ENCODE peak calls at places on chromosomes 11 and 22, in nine cellular contexts. F is heart right ventricle, Y is mammary epithelial cell, M is HFF-Myc, W is mucosa of descending colon, X is tibial nerve, B is astrocyte of the spinal cord, S is lower lobe of right lung, K is heart left ventricle. G is an unnamed sample.

GRCh38 chr11:35305670-35306382 is 113.5 kb downstream of the SLC1A2 start:
- DNase-seq in F (no peak), Y (no peak), M (no peak), W (no peak), X (no peak), B (peak), S (no peak), K (no peak), G (no peak)

GRCh38 chr11:45899448-45900174 is 7.5 kb downstream of the FREY1 start:
- DNase-seq in F (peak), Y (peak), M (peak), W (peak), X (peak), B (peak), S (peak), K (peak), G (peak)

GRCh38 chr11:18737642-18738041 is 11.7 kb upstream of the IGSF22 start:
- DNase-seq in F (no peak), Y (no peak), M (no peak), W (no peak), X (no peak), B (no peak), S (no peak), K (no peak), G (no peak)

GRCh38 chr22:36817429-36817783 is 571 bp upstream of the PVALB start:
- DNase-seq in F (no peak), Y (no peak), M (no peak), W (no peak), X (no peak), B (no peak), S (no peak), K (no peak), G (no peak)

GRCh38 chr11:133892126-133892525 is 46.8 kb upstream of the SPATA19 start:
- DNase-seq in F (no peak), Y (no peak), M (no peak), W (no peak), X (no peak), B (no peak), S (no peak), K (no peak), G (no peak)

GRCh38 chr22:30396871-30397655 is at the start of gene SEC14L2:
- DNase-seq in F (peak), Y (peak), M (no peak), W (peak), X (peak), B (peak), S (peak), K (peak), G (no peak)

GRCh38 chr11:48003926-48004325 is 23.6 kb downstream of the PTPRJ start:
- DNase-seq in F (no peak), Y (no peak), M (no peak), W (no peak), X (no peak), B (no peak), S (no peak), K (no peak), G (no peak)

GRCh38 chr11:17600316-17601205 is 53.5 kb downstream of the OTOG start:
- DNase-seq in F (no peak), Y (no peak), M (no peak), W (no peak), X (no peak), B (no peak), S (no peak), K (no peak), G (no peak)

GRCh38 chr22:37418627-37419369 is 8.5 kb downstream of the ELFN2 start:
- DNase-seq in F (no peak), Y (no peak), M (no peak), W (no peak), X (no peak), B (no peak), S (no peak), K (no peak), G (no peak)

GRCh38 chr11:106875013-106875412 is 143.3 kb downstream of the GUCY1A2 start:
- DNase-seq in F (no peak), Y (no peak), M (no peak), W (no peak), X (no peak), B (peak), S (no peak), K (no peak), G (no peak)

GRCh38 chr11:2796508-2797180 is 88.9 kb downstream of the CDKN1C start:
- DNase-seq in F (peak), Y (no peak), M (no peak), W (peak), X (peak), B (no peak), S (peak), K (peak), G (no peak)

GRCh38 chr11:96246718-96247540 is 96.1 kb downstream of the MAML2 start:
- DNase-seq in F (no peak), Y (peak), M (no peak), W (no peak), X (no peak), B (peak), S (no peak), K (no peak), G (peak)

GRCh38 chr11:688681-689080 is 6.3 kb downstream of the DEAF1 start:
- DNase-seq in F (no peak), Y (no peak), M (no peak), W (peak), X (no peak), B (no peak), S (no peak), K (no peak), G (no peak)

GRCh38 chr11:48107188-48107704 is 109.4 kb upstream of the OR4B1 start:
- DNase-seq in F (no peak), Y (peak), M (no peak), W (peak), X (no peak), B (no peak), S (no peak), K (no peak), G (no peak)

DNA sequence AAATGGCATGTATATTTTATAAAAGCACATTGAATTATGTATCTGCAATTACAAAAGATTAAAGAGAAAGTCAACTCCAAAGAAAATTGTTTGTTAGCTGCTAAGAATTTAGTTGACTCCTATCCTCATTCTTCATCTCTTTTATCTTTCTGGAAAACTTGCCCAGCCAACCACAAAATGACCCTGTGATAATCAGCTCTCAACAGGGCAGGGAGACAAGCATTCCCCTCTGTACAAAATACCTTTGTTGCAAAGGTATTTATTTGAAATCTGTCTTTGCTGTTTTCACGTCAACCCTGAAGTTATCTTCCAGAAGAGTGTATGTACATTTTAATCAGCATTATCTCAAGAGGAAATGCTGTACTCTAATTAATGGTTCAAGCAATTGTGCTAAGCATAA is 191.1 kb upstream of the DDI1 start:
- DNase-seq in F (no peak), Y (no peak), M (no peak), W (no peak), X (no peak), B (no peak), S (no peak), K (no peak), G (no peak)
- TF ChIP-seq CTCF in F (no peak), Y (no peak), M (no peak), W (no peak), X (no peak), B (no peak), S (no peak), K (no peak), G (no peak)

GRCh38 chr11:117560786-117561530 is 233.3 kb downstream of the CEP164 start:
- DNase-seq in F (no peak), Y (no peak), M (no peak), W (peak), X (no peak), B (no peak), S (no peak), K (no peak), G (no peak)

GRCh38 chr11:117552626-117553025 is 225.0 kb downstream of the CEP164 start:
- DNase-seq in F (no peak), Y (no peak), M (no peak), W (no peak), X (no peak), B (no peak), S (no peak), K (no peak), G (no peak)

GRCh38 chr11:117559698-117560097 is 232.0 kb downstream of the CEP164 start:
- DNase-seq in F (no peak), Y (no peak), M (no peak), W (peak), X (no peak), B (no peak), S (no peak), K (no peak), G (no peak)

GRCh38 chr11:117554601-117555333 is 227.1 kb downstream of the CEP164 start:
- DNase-seq in F (no peak), Y (no peak), M (no peak), W (no peak), X (no peak), B (no peak), S (no peak), K (no peak), G (no peak)

GRCh38 chr11:117557321-117557720 is 229.7 kb downstream of the CEP164 start:
- DNase-seq in F (no peak), Y (no peak), M (no peak), W (no peak), X (no peak), B (no peak), S (no peak), K (no peak), G (no peak)
- H3K4me3 ChIP-seq in F (no peak), Y (no peak), M (no peak), W (no peak), X (no peak), B (no peak), S (no peak), K (no peak), G (no peak)

GRCh38 chr22:44068422-44069191 is 44.5 kb downstream of the PARVB start:
- DNase-seq in F (peak), Y (no peak), M (no peak), W (no peak), X (no peak), B (no peak), S (peak), K (peak), G (no peak)

GRCh38 chr22:44067901-44068300 is 43.8 kb downstream of the PARVB start:
- DNase-seq in F (no peak), Y (no peak), M (no peak), W (no peak), X (no peak), B (no peak), S (no peak), K (no peak), G (no peak)

GRCh38 chr22:44067033-44067432 is 42.9 kb downstream of the PARVB start:
- DNase-seq in F (no peak), Y (no peak), M (no peak), W (no peak), X (no peak), B (no peak), S (no peak), K (no peak), G (no peak)

GRCh38 chr22:44071760-44072159 is 47.7 kb downstream of the PARVB start:
- DNase-seq in F (no peak), Y (no peak), M (no peak), W (no peak), X (no peak), B (no peak), S (no peak), K (no peak), G (no peak)

GRCh38 chr22:44070029-44070428 is 45.9 kb downstream of the PARVB start:
- DNase-seq in F (no peak), Y (no peak), M (no peak), W (no peak), X (no peak), B (no peak), S (no peak), K (no peak), G (no peak)
- TF ChIP-seq CTCF in F (no peak), Y (no peak), M (no peak), W (no peak), X (no peak), B (no peak), S (no peak), K (no peak), G (no peak)

GRCh38 chr22:45308624-45309421 is 911 bp upstream of the FAM118A start:
- DNase-seq in F (no peak), Y (no peak), M (no peak), W (peak), X (no peak), B (no peak), S (no peak), K (no peak), G (no peak)
- H3K4me3 ChIP-seq in F (peak), Y (peak), M (peak), W (peak), X (peak), B (peak), S (peak), K (peak), G (peak)

DNA sequence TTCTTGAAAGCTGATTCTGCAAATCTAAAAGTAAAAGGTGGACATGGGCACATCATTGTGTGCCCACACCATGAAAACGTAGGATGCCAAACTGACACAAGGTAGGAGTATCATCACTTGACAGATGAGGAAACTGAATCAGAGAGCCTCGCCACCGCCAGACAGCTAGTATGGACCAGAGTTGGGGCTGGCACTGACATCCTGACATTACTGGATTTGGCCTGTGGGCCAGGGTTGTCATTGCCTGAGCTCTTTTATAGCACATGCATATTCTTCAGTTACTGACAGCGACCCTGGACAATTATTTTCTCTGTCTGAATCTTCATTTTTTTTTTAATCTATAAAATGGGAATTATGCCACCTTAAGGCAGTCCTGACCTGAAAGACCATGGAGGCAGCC is 16.5 kb downstream of the USP35 start:
- DNase-seq in F (no peak), Y (no peak), M (no peak), W (no peak), X (no peak), B (no peak), S (no peak), K (no peak), G (no peak)
- TF ChIP-seq CTCF in F (no peak), Y (no peak), M (no peak), W (no peak), X (no peak), B (no peak), S (no peak), K (no peak), G (no peak)

DNA sequence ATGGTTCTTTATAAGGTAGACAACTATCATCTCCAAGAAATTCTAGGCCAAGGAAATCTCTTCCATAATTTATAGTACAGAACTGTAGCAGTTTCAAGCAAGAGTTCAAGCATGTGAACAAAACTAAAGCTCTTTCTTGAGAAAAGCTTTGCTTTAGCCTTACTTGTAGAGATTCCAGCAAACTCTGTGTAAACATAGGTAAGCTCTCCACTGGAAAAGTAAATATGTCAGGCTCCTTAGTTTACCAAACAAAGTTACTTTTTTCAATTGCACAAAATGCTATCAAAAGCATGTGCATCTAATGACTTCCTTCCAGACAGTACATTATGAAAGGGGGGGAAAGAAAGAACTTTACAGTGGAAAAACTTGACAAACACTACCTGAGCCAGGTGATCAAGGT is 125.0 kb downstream of the SIK3 start:
- DNase-seq in F (no peak), Y (no peak), M (no peak), W (no peak), X (no peak), B (no peak), S (no peak), K (no peak), G (no peak)
- H3K4me3 ChIP-seq in F (no peak), Y (no peak), M (no peak), W (no peak), X (no peak), B (no peak), S (no peak), K (no peak), G (no peak)